ENCODE peak calls at places on chromosomes 6 and 20, in five cellular contexts. M is heart left ventricle, H is psoas muscle, O is keratinocyte, X is Karpas-422. T is an unnamed sample. For H3K4me1, the result is how much of the 10 kb centered on the place peaks cover.

GRCh38 chr6:159788757-159789376 is 535 bp downstream of the TCP1 start:
- DNase-seq in H (peak), O (no peak), X (peak), M (peak), T (peak)

GRCh38 chr6:158610319-158610968 is 34.1 kb downstream of the DYNLT1 start:
- DNase-seq in M (no peak), X (no peak), H (no peak), O (no peak), T (no peak)

GRCh38 chr6:47563162-47563561 is 85.6 kb downstream of the CD2AP start:
- DNase-seq in H (no peak), M (no peak), X (no peak), O (no peak), T (no peak)

GRCh38 chr6:4936681-4937041 is 67.2 kb downstream of the RPP40 start:
- DNase-seq in M (no peak), O (peak), H (no peak), X (peak), T (peak)

GRCh38 chr20:58340853-58341252 is 31.3 kb downstream of the RAB22A start:
- DNase-seq in H (no peak), O (no peak), X (no peak), M (no peak), T (no peak)

GRCh38 chr20:57475388-57476072 is 49.4 kb downstream of the CTCFL start:
- DNase-seq in H (no peak), M (no peak), X (peak), O (no peak), T (no peak)

GRCh38 chr20:50762435-50763201 is 31.2 kb downstream of the PARD6B start:
- DNase-seq in M (peak), X (no peak), O (no peak), H (peak), T (no peak)

GRCh38 chr6:136066005-136066404 is 184.1 kb downstream of the MTFR2 start:
- DNase-seq in X (no peak), O (no peak), H (no peak), M (no peak), T (no peak)

GRCh38 chr20:59210186-59210585 is 46.6 kb downstream of the ZNF831 start:
- DNase-seq in X (no peak), H (no peak), M (no peak), O (no peak), T (no peak)

GRCh38 chr6:13445005-13445743 is 42.2 kb downstream of the GFOD1 start:
- DNase-seq in O (peak), M (peak), X (no peak), H (peak), T (peak)

GRCh38 chr20:10922941-10923340 is 249.1 kb upstream of the JAG1 start:
- DNase-seq in H (no peak), M (no peak), O (no peak), X (no peak), T (no peak)

GRCh38 chr6:33655155-33655554 is 34.0 kb downstream of the ITPR3 start:
- DNase-seq in O (no peak), M (no peak), H (no peak), X (no peak), T (no peak)

GRCh38 chr6:29792123-29793035 is 35.2 kb upstream of the HLA-G start:
- DNase-seq in M (peak), X (no peak), H (peak), O (peak), T (peak)

GRCh38 chr20:18692453-18692852 is 104.6 kb downstream of the DTD1 start:
- DNase-seq in O (no peak), H (no peak), X (no peak), M (no peak), T (peak)

GRCh38 chr6:102766946-102767345 is 1373.4 kb downstream of the GRIK2 start:
- DNase-seq in M (no peak), X (no peak), O (no peak), H (no peak), T (no peak)

GRCh38 chr6:44672086-44672485 is 284.6 kb downstream of the CDC5L start:
- DNase-seq in O (no peak), H (no peak), M (no peak), X (no peak), T (no peak)

GRCh38 chr20:49562341-49563014 is 5.5 kb downstream of the PTGIS start:
- DNase-seq in M (peak), X (no peak), O (no peak), H (peak), T (no peak)

GRCh38 chr6:119355157-119355556 is 5.6 kb upstream of the MAN1A1 start:
- DNase-seq in X (no peak), H (no peak), M (no peak), O (no peak), T (no peak)

GRCh38 chr6:112882381-112882780 is 535.3 kb downstream of the RFPL4B start:
- DNase-seq in H (no peak), X (no peak), M (no peak), O (no peak), T (no peak)

GRCh38 chr6:136111831-136112230 is 138.3 kb downstream of the MTFR2 start:
- DNase-seq in O (no peak), M (no peak), H (no peak), X (no peak), T (no peak)

GRCh38 chr6:157999100-158000051 is 17.7 kb downstream of the SYNJ2 start:
- DNase-seq in O (no peak), X (no peak), M (no peak), H (no peak), T (no peak)

GRCh38 chr6:100454571-100455229 is 10.0 kb downstream of the SIM1 start:
- DNase-seq in O (no peak), H (no peak), M (no peak), X (no peak), T (no peak)

GRCh38 chr20:52747736-52748135 is 224.4 kb upstream of the TSHZ2 start:
- DNase-seq in X (no peak), O (no peak), H (no peak), M (peak), T (peak)

GRCh38 chr6:167077241-167077932 is 45.5 kb upstream of the CCR6 start:
- DNase-seq in M (no peak), O (no peak), X (no peak), H (no peak), T (no peak)

GRCh38 chr6:35483062-35483461 is 13.8 kb downstream of the TEAD3 start:
- DNase-seq in H (no peak), O (no peak), X (no peak), M (no peak), T (no peak)

GRCh38 chr6:1618305-1619105 is 8.8 kb downstream of the FOXC1 start:
- DNase-seq in O (no peak), H (peak), X (no peak), M (no peak), T (no peak)

GRCh38 chr6:7235712-7236311 is 77.2 kb downstream of the SSR1 start:
- DNase-seq in H (no peak), X (no peak), O (no peak), M (no peak), T (peak)

GRCh38 chr6:29992792-29993191 is 50.5 kb downstream of the HLA-A start:
- DNase-seq in H (no peak), X (no peak), M (no peak), O (peak), T (no peak)

GRCh38 chr6:41713161-41713649 is 22.2 kb downstream of the TFEB start:
- DNase-seq in O (no peak), M (peak), H (peak), X (peak), T (no peak)

GRCh38 chr6:144006731-144007454 is 1.2 kb downstream of the PLAGL1 start:
- DNase-seq in X (no peak), O (no peak), M (peak), H (peak), T (no peak)
- H3K27ac ChIP-seq in X (no peak), O (peak), M (peak), H (peak), T (no peak)

GRCh38 chr6:110430236-110430635 is 14.9 kb upstream of the DDO start:
- DNase-seq in X (no peak), H (no peak), M (no peak), O (no peak), T (no peak)

GRCh38 chr6:110435052-110435602 is 19.8 kb upstream of the DDO start:
- DNase-seq in M (no peak), H (no peak), X (no peak), O (no peak), T (peak)

GRCh38 chr6:110432285-110432899 is 17.0 kb upstream of the DDO start:
- DNase-seq in X (no peak), M (no peak), O (no peak), H (no peak), T (no peak)
- H3K4me1 ChIP-seq in X (under half), M (under half), O (under half), H (under half), T (under half)

GRCh38 chr6:84059082-84059481 is 25.5 kb downstream of the MRAP2 start:
- DNase-seq in H (no peak), O (no peak), X (no peak), M (no peak), T (no peak)
- H3K27ac ChIP-seq in H (no peak), O (no peak), X (no peak), M (no peak), T (no peak)

GRCh38 chr20:45366631-45367030 is 3.7 kb downstream of the SYS1 start:
- DNase-seq in O (no peak), H (no peak), M (no peak), X (no peak), T (no peak)
- H3K4me1 ChIP-seq in O (under half), H (under half), M (under half), X (under half), T (under half)

GRCh38 chr6:80196914-80197313 is 90.4 kb downstream of the BCKDHB start:
- DNase-seq in H (no peak), O (no peak), M (no peak), X (no peak), T (no peak)

GRCh38 chr6:80203283-80203682 is 96.8 kb downstream of the BCKDHB start:
- DNase-seq in H (no peak), O (no peak), M (no peak), X (peak), T (no peak)

GRCh38 chr6:80197474-80197873 is 91.0 kb downstream of the BCKDHB start:
- DNase-seq in H (no peak), O (no peak), M (peak), X (no peak), T (peak)
- H3K27ac ChIP-seq in H (no peak), O (no peak), M (no peak), X (no peak), T (no peak)

DNA sequence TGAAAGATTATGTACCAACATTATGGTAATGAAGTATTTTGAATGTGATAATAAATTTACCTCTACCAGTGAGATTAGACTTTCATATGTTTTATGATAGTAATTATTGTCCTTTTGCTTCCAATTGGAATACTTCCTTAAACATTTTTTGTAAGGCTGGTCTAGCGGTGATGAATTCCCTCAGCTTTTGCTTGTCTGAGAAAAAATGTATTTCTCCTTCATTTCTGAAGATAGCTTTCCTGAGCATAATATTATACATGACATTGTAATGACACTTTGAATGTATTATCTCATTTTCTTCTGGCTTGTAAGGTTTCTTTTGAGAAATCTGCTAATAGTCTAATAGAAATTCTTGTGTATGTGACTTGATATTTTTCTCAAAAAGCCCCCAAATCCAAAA is 18.6 kb upstream of the EDN1 start:
- DNase-seq in H (no peak), X (no peak), M (no peak), O (no peak), T (no peak)
- H3K4me1 ChIP-seq in H (under half), X (under half), M (under half), O (under half), T (under half)

T was measured in small intestine.